ENCODE peak calls at places on chromosomes 13 and 19, in four cellular contexts. T is uterus, N is left lung, W is cardiac muscle cell. Q is an unnamed sample.
A peak's percentile ranks its signal among the peaks of the same experiment; 100 is the strongest.

GRCh38 chr13:25902946-25903345 is 148.9 kb downstream of the SHISA2 start:
- DNase-seq in T (no peak), W (no peak), N (no peak), Q (no peak)

GRCh38 chr19:8684001-8684902 is 14.3 kb downstream of the ACTL9 start:
- DNase-seq in W (no peak), T (no peak), N (no peak), Q (no peak)

GRCh38 chr13:67857581-67858310 is 627.6 kb upstream of the PCDH9 start:
- DNase-seq in W (no peak), N (no peak), T (no peak), Q (no peak)

GRCh38 chr13:49020940-49021548 is 45.3 kb downstream of the FNDC3A start:
- DNase-seq in T (no peak), W (no peak), N (no peak), Q (no peak)

GRCh38 chr19:46984077-46985010 is 35.3 kb upstream of the NPAS1 start:
- DNase-seq in N (no peak), T (peak; percentile 62), W (peak; percentile 81), Q (no peak)

GRCh38 chr13:106963151-106963550 is 395.2 kb upstream of the ARGLU1 start:
- DNase-seq in N (no peak), T (no peak), W (no peak), Q (no peak)

GRCh38 chr13:110387451-110388140 is 80.5 kb downstream of the COL4A2 start:
- DNase-seq in W (no peak), N (no peak), T (peak; percentile 85), Q (no peak)

GRCh38 chr13:112879283-112879833 is 89.7 kb upstream of the MCF2L start:
- DNase-seq in N (peak; percentile 21), W (no peak), T (no peak), Q (no peak)

GRCh38 chr19:57830071-57830602 is at the start of gene ZNF587B:
- DNase-seq in N (no peak), W (peak; percentile 93), T (peak; percentile 48), Q (peak; percentile 60)

GRCh38 chr19:43700368-43701015 is 15.4 kb upstream of the IRGC start:
- DNase-seq in W (no peak), N (peak; percentile 71), T (peak; percentile 67), Q (no peak)

GRCh38 chr19:4229179-4229931 is at the start of gene EBI3:
- DNase-seq in W (peak; percentile 21), T (no peak), N (no peak), Q (no peak)

GRCh38 chr13:110535526-110535925 is 26.0 kb downstream of the RAB20 start:
- DNase-seq in T (no peak), W (no peak), N (peak; percentile 15), Q (no peak)

GRCh38 chr19:35212241-35212640 is 16.3 kb downstream of the FAM187B start:
- DNase-seq in N (no peak), T (no peak), W (no peak), Q (no peak)

GRCh38 chr13:103795892-103796478 is 729.8 kb upstream of the SLC10A2 start:
- DNase-seq in N (no peak), T (no peak), W (no peak), Q (no peak)

GRCh38 chr19:10227215-10227971 is 3.7 kb downstream of the S1PR2 start:
- DNase-seq in N (no peak), W (no peak), T (peak; percentile 46), Q (peak; percentile 96)

GRCh38 chr13:112968380-112968909 is 569 bp upstream of the MCF2L start:
- DNase-seq in T (no peak), W (peak; percentile 39), N (peak; percentile 64), Q (peak; percentile 78)

GRCh38 chr19:8571006-8571411 is 6.2 kb downstream of the MYO1F start:
- DNase-seq in N (peak; percentile 78), W (no peak), T (no peak), Q (no peak)

GRCh38 chr13:92564942-92565341 is 661.7 kb upstream of the GPC6 start:
- DNase-seq in W (no peak), N (no peak), T (no peak), Q (no peak)

GRCh38 chr19:6378036-6378435 is 2.3 kb upstream of the PSPN start:
- DNase-seq in W (no peak), T (peak; percentile 59), N (no peak), Q (no peak)

GRCh38 chr13:98651716-98652115 is 74.8 kb upstream of the STK24 start:
- DNase-seq in N (no peak), W (no peak), T (no peak), Q (no peak)

GRCh38 chr13:40408602-40409001 is 257.8 kb downstream of the FOXO1 start:
- DNase-seq in N (no peak), T (no peak), W (no peak), Q (no peak)

GRCh38 chr13:51269039-51269438 is 46.8 kb downstream of the FAM124A start:
- DNase-seq in T (no peak), W (no peak), N (no peak), Q (no peak)

GRCh38 chr13:110875243-110875642 is 39.6 kb downstream of the ANKRD10 start:
- DNase-seq in T (no peak), N (no peak), W (no peak), Q (no peak)

GRCh38 chr13:94825507-94825906 is 113.2 kb upstream of the SOX21 start:
- DNase-seq in T (peak; percentile 41), N (peak; percentile 40), W (peak; percentile 5), Q (peak; percentile 24)

GRCh38 chr19:54230031-54230430 is 7.2 kb upstream of the LILRB3 start:
- DNase-seq in W (no peak), T (no peak), N (peak; percentile 4), Q (no peak)

GRCh38 chr19:38942471-38943181 is 11.9 kb downstream of the MRPS12 start:
- DNase-seq in T (no peak), N (no peak), W (no peak), Q (no peak)

GRCh38 chr13:87656311-87656710 is 14.9 kb upstream of the SLITRK5 start:
- DNase-seq in T (no peak), W (no peak), N (no peak), Q (no peak)

GRCh38 chr13:37492061-37492460 is 106.5 kb downstream of the POSTN start:
- DNase-seq in N (no peak), W (no peak), T (no peak), Q (no peak)

GRCh38 chr13:32298695-32299094 is 16.5 kb downstream of the ZAR1L start:
- DNase-seq in T (no peak), W (no peak), N (no peak), Q (no peak)

DNA sequence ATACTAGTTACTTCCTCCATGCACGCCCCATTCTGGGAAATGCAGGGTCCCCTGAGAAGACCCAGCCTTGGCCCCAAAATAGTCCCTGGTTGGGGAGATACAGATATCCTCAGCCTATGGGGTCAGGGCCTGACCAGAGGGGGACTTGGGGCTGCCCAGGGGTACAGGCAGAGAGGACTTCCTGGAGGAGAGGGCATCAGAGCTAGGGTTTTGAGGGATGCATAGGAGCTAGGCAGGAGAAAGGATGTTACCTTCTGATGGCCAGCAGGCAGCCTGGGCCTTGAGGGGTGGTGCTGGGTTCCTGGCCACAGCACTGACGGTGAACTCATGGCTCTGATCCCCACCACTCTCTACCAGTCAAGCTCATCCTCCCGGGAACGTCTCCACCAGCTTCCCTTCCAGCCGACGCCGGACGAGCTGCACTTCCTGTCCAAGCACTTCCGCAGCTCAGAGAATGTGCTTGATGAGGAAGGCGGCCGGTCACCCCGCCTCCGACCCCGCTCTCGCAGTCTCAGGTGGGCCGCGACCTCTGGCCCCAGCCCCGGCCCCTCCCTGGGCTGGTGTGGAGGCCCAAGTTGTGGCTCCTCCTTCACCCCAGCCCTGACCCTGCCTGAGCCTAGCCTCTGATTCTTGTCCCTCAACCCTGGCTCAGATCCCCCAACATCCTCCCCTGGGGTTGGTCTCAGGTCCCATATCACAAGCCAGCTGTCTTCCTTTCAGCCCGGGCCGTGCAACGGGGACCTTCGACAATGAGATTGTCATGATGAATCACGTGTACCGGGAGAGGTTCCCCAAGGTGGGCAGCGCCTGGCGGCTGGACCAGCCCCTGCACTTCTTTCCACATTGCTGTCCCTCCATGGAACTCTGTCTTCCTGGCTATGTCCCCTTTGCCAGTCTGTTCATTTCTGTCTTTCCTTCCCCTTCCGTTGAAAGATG is 25.6 kb downstream of the MAST3 start:
- DNase-seq in N (no peak), T (peak; percentile 48), W (no peak), Q (no peak)
- H3K27ac ChIP-seq in N (no peak overlapping the region), T (peak overlapping the region; percentile 33), W (no peak overlapping the region), Q (peak overlapping the region; percentile 67)

GRCh38 chr13:42894765-42895181 is 97.3 kb downstream of the EPSTI1 start:
- DNase-seq in W (no peak), N (no peak), T (no peak), Q (no peak)
- H3K27ac ChIP-seq in W (no peak overlapping the region), N (no peak overlapping the region), T (no peak overlapping the region), Q (no peak overlapping the region)

GRCh38 chr19:2454962-2455409 is 1.8 kb downstream of the LMNB2 start:
- DNase-seq in W (no peak), N (no peak), T (no peak), Q (no peak)
- H3K27ac ChIP-seq in W (no peak overlapping the region), N (no peak overlapping the region), T (no peak overlapping the region), Q (no peak overlapping the region)

GRCh38 chr19:33290956-33291622 is 11.2 kb downstream of the CEBPA start:
- DNase-seq in N (peak; percentile 83), W (no peak), T (no peak), Q (no peak)

GRCh38 chr19:33287438-33287837 is 14.9 kb downstream of the CEBPA start:
- DNase-seq in W (no peak), T (no peak), N (no peak), Q (no peak)

GRCh38 chr19:33290082-33290815 is 12.1 kb downstream of the CEBPA start:
- DNase-seq in N (peak; percentile 34), T (no peak), W (no peak), Q (no peak)

GRCh38 chr19:33288666-33289065 is 13.7 kb downstream of the CEBPA start:
- DNase-seq in W (no peak), T (no peak), N (no peak), Q (no peak)

DNA sequence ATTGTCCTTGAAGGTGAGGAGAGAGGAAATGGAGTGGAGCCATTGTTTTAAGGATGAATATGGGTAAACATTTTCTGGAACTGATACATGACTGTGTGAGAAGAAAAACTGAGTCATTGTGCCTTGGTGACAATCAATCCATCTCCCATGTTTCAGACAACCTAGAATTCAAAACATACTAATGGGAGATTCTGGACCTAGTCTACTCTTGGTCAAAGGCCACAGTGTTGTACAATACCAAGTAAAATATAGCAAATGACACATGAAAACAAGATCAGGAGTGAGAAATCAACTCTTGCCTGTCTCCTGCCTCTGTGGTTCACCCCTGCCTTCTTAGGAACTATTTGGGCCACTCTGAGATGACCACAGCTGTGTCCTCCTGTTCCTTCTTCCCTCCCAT is 13.1 kb downstream of the CEBPA start:
- DNase-seq in N (no peak), W (no peak), T (no peak), Q (no peak)
- H3K27ac ChIP-seq in N (peak overlapping the region; percentile 6), W (no peak overlapping the region), T (no peak overlapping the region), Q (no peak overlapping the region)

Q was measured in caudate nucleus.